ENCODE peak calls at places on chromosomes 2 and 18, in six cellular contexts. K is RWPE1, T is iPS-NIHi11, I is PC-3, B is psoas muscle, E is RCC 7860. X is an unnamed sample.

GRCh38 chr2:112582314-112582746 is 2.1 kb upstream of the CHCHD5 start:
- DNase-seq in B (no peak), I (peak), K (peak), T (peak), E (peak), X (no peak)

GRCh38 chr18:72544092-72544886 is at the start of gene CBLN2:
- DNase-seq in I (peak), T (peak), E (peak), K (peak), B (no peak), X (no peak)

GRCh38 chr2:195049372-195050031 is 607.5 kb upstream of the SLC39A10 start:
- DNase-seq in T (no peak), K (peak), B (no peak), E (peak), I (peak), X (no peak)

GRCh38 chr2:112692914-112693313 is 27.9 kb upstream of the NT5DC4 start:
- DNase-seq in K (no peak), I (no peak), B (no peak), T (no peak), E (peak), X (peak)

GRCh38 chr2:176099737-176100546 is at the start of gene HOXD12:
- DNase-seq in E (no peak), B (no peak), K (no peak), I (no peak), T (no peak), X (peak)

GRCh38 chr2:221958224-221958623 is 340.6 kb downstream of the PAX3 start:
- DNase-seq in K (no peak), B (no peak), I (peak), T (peak), E (no peak), X (no peak)

GRCh38 chr2:39608212-39608575 is 57.5 kb upstream of the TMEM178A start:
- DNase-seq in T (no peak), B (no peak), E (no peak), I (no peak), K (no peak), X (no peak)

GRCh38 chr2:37365669-37366068 is 21.2 kb downstream of the QPCT start:
- DNase-seq in T (no peak), E (peak), K (no peak), B (no peak), I (peak), X (no peak)

GRCh38 chr2:74072542-74072941 is 75.2 kb downstream of the BOLA3 start:
- DNase-seq in B (no peak), I (no peak), E (no peak), K (no peak), T (no peak), X (no peak)

GRCh38 chr2:393711-394696 is 106.1 kb upstream of the ALKAL2 start:
- DNase-seq in I (peak), T (peak), B (no peak), E (peak), K (peak), X (peak)

GRCh38 chr2:50956886-50957285 is 75.0 kb downstream of the NRXN1 start:
- DNase-seq in B (no peak), K (no peak), T (no peak), E (no peak), I (peak), X (no peak)

GRCh38 chr2:152335851-152336102 is 803 bp downstream of the FMNL2 start:
- DNase-seq in T (no peak), E (no peak), K (peak), I (no peak), B (no peak), X (no peak)

GRCh38 chr2:27735263-27735904 is 36.1 kb upstream of the MRPL33 start:
- DNase-seq in K (peak), I (no peak), B (peak), E (no peak), T (peak), X (no peak)

GRCh38 chr2:39514825-39515224 is 77.7 kb upstream of the MAP4K3 start:
- DNase-seq in K (no peak), B (no peak), T (no peak), E (no peak), I (no peak), X (no peak)

GRCh38 chr2:203149194-203149593 is 89.6 kb upstream of the CYP20A1 start:
- DNase-seq in I (no peak), K (no peak), B (no peak), E (no peak), T (no peak), X (no peak)

GRCh38 chr2:238900511-238900910 is 52.6 kb downstream of the TWIST2 start:
- DNase-seq in T (no peak), E (no peak), I (no peak), K (no peak), B (no peak), X (no peak)

GRCh38 chr2:128427356-128427755 is 108.7 kb upstream of the HS6ST1 start:
- DNase-seq in B (no peak), T (no peak), E (no peak), I (no peak), K (no peak), X (no peak)

GRCh38 chr2:152550386-152550785 is 166.9 kb downstream of the PRPF40A start:
- DNase-seq in I (peak), T (no peak), B (no peak), E (no peak), K (no peak), X (no peak)

GRCh38 chr2:33104726-33105125 is 158.0 kb downstream of the LTBP1 start:
- DNase-seq in T (no peak), K (no peak), I (peak), B (no peak), E (no peak), X (no peak)

GRCh38 chr2:228675042-228675441 is 493.6 kb upstream of the SPHKAP start:
- DNase-seq in B (no peak), I (peak), K (no peak), T (no peak), E (no peak), X (no peak)

GRCh38 chr18:23133860-23134779 is 1.2 kb upstream of the CABLES1 start:
- DNase-seq in T (peak), E (no peak), B (no peak), K (peak), I (peak), X (no peak)

GRCh38 chr2:127826047-127826446 is 15.1 kb upstream of the WDR33 start:
- DNase-seq in B (no peak), T (no peak), I (peak), E (peak), K (no peak), X (no peak)

GRCh38 chr2:71697106-71698010 is 244.0 kb downstream of the DYSF start:
- DNase-seq in E (no peak), I (no peak), K (no peak), B (no peak), T (no peak), X (no peak)

GRCh38 chr2:27175330-27175729 is 26.5 kb downstream of the TCF23 start:
- DNase-seq in T (no peak), I (no peak), E (no peak), K (no peak), B (no peak), X (no peak)

GRCh38 chr2:105536175-105536574 is 137.3 kb upstream of the FHL2 start:
- DNase-seq in E (no peak), B (no peak), K (no peak), I (no peak), T (no peak), X (no peak)

GRCh38 chr2:128327180-128327964 is 8.7 kb upstream of the HS6ST1 start:
- DNase-seq in I (no peak), T (peak), K (no peak), B (no peak), E (no peak), X (no peak)

GRCh38 chr18:69528439-69528838 is 127.8 kb downstream of the DOK6 start:
- DNase-seq in T (no peak), E (no peak), I (no peak), K (peak), B (no peak), X (no peak)

GRCh38 chr18:48095726-48096125 is 165.3 kb upstream of the SMAD2 start:
- DNase-seq in I (no peak), B (no peak), E (no peak), T (no peak), K (no peak), X (no peak)

GRCh38 chr18:33583901-33584300 is 5.9 kb downstream of the ASXL3 start:
- DNase-seq in E (no peak), B (no peak), K (no peak), T (no peak), I (no peak), X (no peak)

GRCh38 chr2:215888680-215889079 is 124.7 kb downstream of the MREG start:
- DNase-seq in I (no peak), T (no peak), B (no peak), E (no peak), K (no peak), X (no peak)